ENCODE peak calls at places on chromosomes 4 and X, in six cellular contexts. One of them, this sample, is unnamed.

GRCh38 chr4:40842318-40842717 is 92.6 kb downstream of the NSUN7 start:
- DNase-seq in spleen: no peak
- DNase-seq in GM12891: no peak
- DNase-seq in transverse colon: no peak
- DNase-seq in K562: no peak
- DNase-seq in HCT116: no peak
- DNase-seq in this sample: no peak

GRCh38 chr4:15466596-15466995 is 3.1 kb upstream of the CC2D2A start:
- DNase-seq in spleen: no peak
- DNase-seq in GM12891: no peak
- DNase-seq in K562: no peak
- DNase-seq in HCT116: no peak
- DNase-seq in transverse colon: no peak
- DNase-seq in this sample: no peak

GRCh38 chr4:93103042-93103441 is 725.5 kb upstream of the ATOH1 start:
- DNase-seq in HCT116: no peak
- DNase-seq in spleen: no peak
- DNase-seq in transverse colon: no peak
- DNase-seq in GM12891: no peak
- DNase-seq in K562: no peak
- DNase-seq in this sample: no peak

GRCh38 chr4:153705743-153706468 is 21.8 kb downstream of the TLR2 start:
- DNase-seq in spleen: no peak
- DNase-seq in GM12891: no peak
- DNase-seq in HCT116: no peak
- DNase-seq in transverse colon: no peak
- DNase-seq in K562: no peak
- DNase-seq in this sample: no peak

GRCh38 chrX:134870419-134870818 is 120.4 kb upstream of the SMIM10 start:
- DNase-seq in transverse colon: no peak
- DNase-seq in HCT116: no peak
- DNase-seq in GM12891: no peak
- DNase-seq in K562: no peak
- DNase-seq in spleen: no peak
- DNase-seq in this sample: no peak

GRCh38 chr4:52869196-52869595 is 7.1 kb downstream of the RASL11B start:
- DNase-seq in GM12891: no peak
- DNase-seq in HCT116: no peak
- DNase-seq in spleen: no peak
- DNase-seq in transverse colon: peak
- DNase-seq in K562: no peak
- DNase-seq in this sample: no peak

GRCh38 chr4:11441182-11441556 is 12.5 kb upstream of the HS3ST1 start:
- DNase-seq in K562: no peak
- DNase-seq in HCT116: no peak
- DNase-seq in GM12891: no peak
- DNase-seq in transverse colon: no peak
- DNase-seq in spleen: no peak
- DNase-seq in this sample: no peak

GRCh38 chr4:103482471-103482870 is 237.3 kb downstream of the TACR3 start:
- DNase-seq in K562: no peak
- DNase-seq in transverse colon: no peak
- DNase-seq in HCT116: no peak
- DNase-seq in spleen: no peak
- DNase-seq in GM12891: no peak
- DNase-seq in this sample: no peak

GRCh38 chrX:147770858-147771257 is 140.9 kb upstream of the FMR1 start:
- DNase-seq in GM12891: no peak
- DNase-seq in HCT116: no peak
- DNase-seq in spleen: no peak
- DNase-seq in transverse colon: no peak
- DNase-seq in K562: no peak
- DNase-seq in this sample: no peak

GRCh38 chr4:140047017-140047640 is 106.9 kb downstream of the MAML3 start:
- DNase-seq in HCT116: no peak
- DNase-seq in GM12891: no peak
- DNase-seq in transverse colon: no peak
- DNase-seq in K562: no peak
- DNase-seq in spleen: no peak
- DNase-seq in this sample: peak

GRCh38 chr4:152460488-152460887 is 75.4 kb downstream of the FBXW7 start:
- DNase-seq in transverse colon: no peak
- DNase-seq in spleen: no peak
- DNase-seq in HCT116: no peak
- DNase-seq in GM12891: no peak
- DNase-seq in K562: peak
- DNase-seq in this sample: no peak

GRCh38 chrX:150880808-150881165 is 17.7 kb downstream of the CD99L2 start:
- DNase-seq in K562: no peak
- DNase-seq in spleen: no peak
- DNase-seq in transverse colon: no peak
- DNase-seq in GM12891: no peak
- DNase-seq in HCT116: no peak
- DNase-seq in this sample: no peak

GRCh38 chr4:44186850-44187246 is 261.8 kb downstream of the KCTD8 start:
- DNase-seq in GM12891: no peak
- DNase-seq in K562: no peak
- DNase-seq in spleen: no peak
- DNase-seq in transverse colon: no peak
- DNase-seq in HCT116: no peak
- DNase-seq in this sample: no peak

GRCh38 chrX:130680164-130681035 is 222.6 kb downstream of the ENOX2 start:
- DNase-seq in HCT116: no peak
- DNase-seq in K562: peak
- DNase-seq in GM12891: no peak
- DNase-seq in transverse colon: no peak
- DNase-seq in spleen: no peak
- DNase-seq in this sample: no peak

GRCh38 chr4:154569028-154569427 is 6.2 kb downstream of the FGB start:
- DNase-seq in GM12891: no peak
- DNase-seq in HCT116: no peak
- DNase-seq in transverse colon: no peak
- DNase-seq in K562: no peak
- DNase-seq in spleen: no peak
- DNase-seq in this sample: no peak

GRCh38 chr4:110073045-110073845 is 125.2 kb downstream of the ELOVL6 start:
- DNase-seq in K562: no peak
- DNase-seq in GM12891: no peak
- DNase-seq in spleen: no peak
- DNase-seq in HCT116: no peak
- DNase-seq in transverse colon: no peak
- DNase-seq in this sample: no peak

GRCh38 chrX:139739138-139739537 is 31.2 kb upstream of the MCF2 start:
- DNase-seq in GM12891: no peak
- DNase-seq in HCT116: no peak
- DNase-seq in spleen: no peak
- DNase-seq in K562: no peak
- DNase-seq in transverse colon: no peak
- DNase-seq in this sample: no peak

GRCh38 chr4:20273793-20274192 is 22.1 kb downstream of the SLIT2 start:
- DNase-seq in GM12891: no peak
- DNase-seq in HCT116: no peak
- DNase-seq in K562: no peak
- DNase-seq in transverse colon: no peak
- DNase-seq in spleen: no peak
- DNase-seq in this sample: no peak

GRCh38 chr4:47031011-47031678 is at the start of gene GABRB1:
- DNase-seq in HCT116: no peak
- DNase-seq in spleen: no peak
- DNase-seq in K562: no peak
- DNase-seq in GM12891: no peak
- DNase-seq in transverse colon: peak
- DNase-seq in this sample: no peak

GRCh38 chr4:90234916-90235547 is 107.8 kb downstream of the CCSER1 start:
- DNase-seq in spleen: no peak
- DNase-seq in transverse colon: no peak
- DNase-seq in HCT116: no peak
- DNase-seq in K562: no peak
- DNase-seq in GM12891: no peak
- DNase-seq in this sample: no peak

GRCh38 chr4:185395255-185395955 is at the start of gene LRP2BP:
- DNase-seq in HCT116: no peak
- DNase-seq in GM12891: no peak
- DNase-seq in transverse colon: no peak
- DNase-seq in K562: no peak
- DNase-seq in spleen: no peak
- DNase-seq in this sample: no peak
- TF ChIP-seq POLR2AphosphoS5 in HCT116: no peak
- TF ChIP-seq POLR2AphosphoS5 in GM12891: peak
- TF ChIP-seq POLR2AphosphoS5 in transverse colon: no peak
- TF ChIP-seq POLR2AphosphoS5 in K562: no peak
- TF ChIP-seq POLR2AphosphoS5 in spleen: no peak
- TF ChIP-seq POLR2AphosphoS5 in this sample: no peak

DNA sequence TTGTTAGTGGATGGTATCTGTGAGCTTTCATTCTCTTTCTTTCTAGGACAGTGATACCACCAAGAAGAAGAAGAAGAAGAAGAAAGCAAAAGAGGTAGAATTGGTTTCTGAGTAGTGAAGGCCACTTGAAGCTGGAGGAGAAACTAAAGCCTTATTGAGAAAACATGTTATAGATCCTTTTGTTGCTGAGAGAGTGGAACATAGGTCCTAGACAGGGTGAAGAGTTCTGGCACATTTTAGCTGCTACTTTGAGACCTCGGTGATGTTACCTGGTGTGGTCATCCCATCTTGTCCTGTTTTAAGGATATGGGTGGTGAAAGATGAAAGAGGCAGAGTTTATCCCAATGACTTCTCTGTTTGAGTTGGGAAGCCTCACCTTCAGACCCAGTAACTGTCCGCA is 14.1 kb downstream of the DKC1 start:
- DNase-seq in GM12891: no peak
- DNase-seq in HCT116: no peak
- DNase-seq in spleen: no peak
- DNase-seq in transverse colon: no peak
- DNase-seq in K562: no peak
- DNase-seq in this sample: no peak
- TF ChIP-seq POLR2AphosphoS5 in GM12891: no peak
- TF ChIP-seq POLR2AphosphoS5 in HCT116: no peak
- TF ChIP-seq POLR2AphosphoS5 in spleen: no peak
- TF ChIP-seq POLR2AphosphoS5 in transverse colon: no peak
- TF ChIP-seq POLR2AphosphoS5 in K562: no peak
- TF ChIP-seq POLR2AphosphoS5 in this sample: no peak

DNA sequence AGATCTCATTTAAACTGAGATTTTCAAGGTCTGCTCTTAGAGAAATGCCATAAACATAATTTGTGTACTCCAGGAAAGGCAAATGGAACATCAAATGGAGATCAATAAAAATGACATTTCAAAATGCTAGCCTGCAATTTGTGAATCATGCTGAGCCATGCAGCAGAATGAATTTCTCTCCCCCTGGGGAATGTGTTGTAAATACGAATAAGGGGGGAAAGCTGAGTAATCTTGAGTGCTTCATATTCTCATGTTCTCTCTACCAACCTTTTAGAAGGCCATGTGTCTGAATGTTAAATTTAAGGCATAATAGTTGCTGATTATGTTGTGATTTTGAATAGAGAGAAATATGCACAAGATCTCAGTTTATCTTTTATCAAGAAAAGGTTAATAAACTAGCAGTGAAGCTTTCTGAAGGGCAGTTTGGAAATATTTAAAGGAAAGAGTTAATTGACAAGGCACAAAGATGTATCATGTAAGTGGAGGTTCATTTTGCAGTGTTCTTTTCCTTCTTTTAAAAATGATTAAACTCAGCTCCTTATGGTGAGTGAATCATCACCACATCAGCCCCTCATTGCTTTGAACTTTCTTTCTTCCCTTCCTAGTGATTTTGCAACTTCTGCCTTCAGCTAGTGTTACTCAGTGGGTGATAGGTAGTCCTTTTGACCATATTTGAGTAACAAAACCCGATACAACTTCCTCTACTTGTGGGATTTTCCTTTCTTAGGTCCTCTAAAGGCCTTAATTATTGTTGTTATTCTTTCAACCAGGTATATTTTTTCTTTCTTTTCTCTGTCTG is 8.0 kb downstream of the ZCCHC4 start:
- DNase-seq in HCT116: no peak
- DNase-seq in GM12891: no peak
- DNase-seq in K562: no peak
- DNase-seq in transverse colon: no peak
- DNase-seq in spleen: no peak
- DNase-seq in this sample: no peak
- TF ChIP-seq POLR2AphosphoS5 in HCT116: no peak
- TF ChIP-seq POLR2AphosphoS5 in GM12891: no peak
- TF ChIP-seq POLR2AphosphoS5 in K562: no peak
- TF ChIP-seq POLR2AphosphoS5 in transverse colon: no peak
- TF ChIP-seq POLR2AphosphoS5 in spleen: no peak
- TF ChIP-seq POLR2AphosphoS5 in this sample: no peak

GRCh38 chr4:10080874-10081606 is 35.6 kb downstream of the WDR1 start:
- DNase-seq in HCT116: no peak
- DNase-seq in transverse colon: no peak
- DNase-seq in spleen: peak
- DNase-seq in GM12891: peak
- DNase-seq in K562: no peak
- DNase-seq in this sample: no peak

GRCh38 chr4:10082047-10082446 is 34.6 kb downstream of the WDR1 start:
- DNase-seq in transverse colon: peak
- DNase-seq in HCT116: no peak
- DNase-seq in K562: no peak
- DNase-seq in spleen: peak
- DNase-seq in GM12891: peak
- DNase-seq in this sample: no peak

GRCh38 chr4:10078481-10079233 is 37.9 kb downstream of the WDR1 start:
- DNase-seq in GM12891: peak
- DNase-seq in K562: no peak
- DNase-seq in spleen: no peak
- DNase-seq in HCT116: no peak
- DNase-seq in transverse colon: no peak
- DNase-seq in this sample: peak

GRCh38 chr4:10079256-10079655 is 37.3 kb downstream of the WDR1 start:
- DNase-seq in GM12891: no peak
- DNase-seq in HCT116: no peak
- DNase-seq in K562: no peak
- DNase-seq in spleen: peak
- DNase-seq in transverse colon: no peak
- DNase-seq in this sample: peak

DNA sequence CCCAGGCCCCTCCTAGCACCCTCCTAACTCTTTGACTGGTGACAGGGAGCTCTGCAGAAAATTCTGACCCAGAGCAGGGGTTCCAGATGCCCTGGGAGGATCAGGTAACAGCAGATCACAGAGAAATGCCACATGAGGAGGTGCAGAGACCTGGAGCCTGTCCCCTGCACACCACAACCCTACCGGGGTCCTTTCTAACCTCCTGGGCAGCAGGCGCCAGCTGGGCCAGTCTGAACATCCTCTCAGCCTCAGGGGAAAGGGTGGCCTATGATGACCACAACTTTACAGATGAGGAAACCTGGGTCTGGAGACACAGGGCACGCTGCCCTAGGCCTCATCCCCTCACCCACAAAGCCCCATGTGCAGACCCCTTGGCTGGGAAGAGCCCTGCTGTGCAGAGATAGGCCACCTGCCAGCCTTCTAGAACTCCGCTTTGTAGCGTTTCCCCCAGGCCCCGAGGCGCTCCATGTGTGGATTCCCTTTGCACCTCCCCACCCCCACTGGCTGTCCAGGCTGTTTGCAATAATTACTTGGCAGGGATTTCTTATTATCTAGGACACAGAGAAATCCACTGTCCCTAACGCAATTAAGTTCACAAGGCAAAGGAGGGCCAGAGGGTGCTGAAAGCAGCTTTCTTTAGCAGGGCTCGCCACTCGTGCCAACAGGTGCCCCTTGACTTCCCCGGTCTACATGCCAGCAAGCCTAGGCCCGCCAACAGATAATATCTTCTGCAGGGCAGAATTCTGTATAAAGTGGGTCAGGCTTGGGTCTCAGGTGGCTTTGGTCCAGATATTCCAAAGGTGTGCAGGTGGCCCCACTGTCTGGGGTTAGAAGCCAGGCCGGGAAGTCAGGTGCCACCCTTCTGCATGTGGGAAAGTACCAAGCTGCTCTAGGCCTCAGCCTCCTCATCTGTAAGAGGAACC is 36.4 kb downstream of the WDR1 start:
- DNase-seq in transverse colon: no peak
- DNase-seq in spleen: peak
- DNase-seq in K562: no peak
- DNase-seq in GM12891: peak
- DNase-seq in HCT116: no peak
- DNase-seq in this sample: peak
- TF ChIP-seq POLR2AphosphoS5 in transverse colon: no peak
- TF ChIP-seq POLR2AphosphoS5 in spleen: no peak
- TF ChIP-seq POLR2AphosphoS5 in K562: peak
- TF ChIP-seq POLR2AphosphoS5 in GM12891: no peak
- TF ChIP-seq POLR2AphosphoS5 in HCT116: no peak
- TF ChIP-seq POLR2AphosphoS5 in this sample: no peak

This sample was measured in breast epithelium.